ENCODE peak calls at places on chromosome 14, in ten cellular contexts. S, W, U, Q, O, E, F, D, J and P are unnamed samples.

GRCh38 chr14:33455998-33456397 is 494.9 kb downstream of the EGLN3 start:
- DNase-seq in S (no peak), W (no peak), U (no peak), Q (no peak), O (no peak), E (no peak), F (no peak), D (no peak), J (no peak), P (no peak)

GRCh38 chr14:21098134-21098891 is at the start of gene ZNF219:
- DNase-seq in S (peak), W (peak), U (peak), Q (peak), O (no peak), E (peak), F (peak), D (peak), J (peak), P (no peak)

GRCh38 chr14:73712540-73713141 is 1.5 kb downstream of the PNMA1 start:
- DNase-seq in S (no peak), W (no peak), U (no peak), Q (peak), O (no peak), E (peak), F (no peak), D (no peak), J (no peak), P (no peak)

GRCh38 chr14:30610719-30611388 is 11.3 kb upstream of the SCFD1 start:
- DNase-seq in S (no peak), W (peak), U (no peak), Q (peak), O (no peak), E (peak), F (no peak), D (peak), J (peak), P (no peak)

GRCh38 chr14:36773136-36773540 is 111.5 kb downstream of the PAX9 start:
- DNase-seq in S (no peak), W (peak), U (no peak), Q (peak), O (no peak), E (peak), F (no peak), D (no peak), J (no peak), P (no peak)

GRCh38 chr14:89190779-89191513 is 226.1 kb downstream of the FOXN3 start:
- DNase-seq in S (no peak), W (no peak), U (no peak), Q (no peak), O (no peak), E (no peak), F (no peak), D (no peak), J (no peak), P (no peak)

GRCh38 chr14:88002421-88002820 is 2.5 kb upstream of the GPR65 start:
- DNase-seq in S (no peak), W (no peak), U (no peak), Q (peak), O (no peak), E (no peak), F (peak), D (no peak), J (no peak), P (no peak)

GRCh38 chr14:81801921-81802320 is 268.3 kb upstream of the SEL1L start:
- DNase-seq in S (no peak), W (no peak), U (no peak), Q (no peak), O (no peak), E (no peak), F (no peak), D (no peak), J (no peak), P (no peak)

GRCh38 chr14:71610149-71610548 is 322.1 kb upstream of the RGS6 start:
- DNase-seq in S (no peak), W (no peak), U (no peak), Q (no peak), O (no peak), E (no peak), F (no peak), D (no peak), J (no peak), P (no peak)

GRCh38 chr14:72986214-72986613 is 40.7 kb downstream of the ZFYVE1 start:
- DNase-seq in S (no peak), W (no peak), U (no peak), Q (no peak), O (no peak), E (no peak), F (no peak), D (no peak), J (no peak), P (no peak)

GRCh38 chr14:103854822-103855733 is 7.7 kb upstream of the PPP1R13B start:
- DNase-seq in S (peak), W (no peak), U (peak), Q (no peak), O (no peak), E (no peak), F (no peak), D (no peak), J (no peak), P (no peak)

DNA sequence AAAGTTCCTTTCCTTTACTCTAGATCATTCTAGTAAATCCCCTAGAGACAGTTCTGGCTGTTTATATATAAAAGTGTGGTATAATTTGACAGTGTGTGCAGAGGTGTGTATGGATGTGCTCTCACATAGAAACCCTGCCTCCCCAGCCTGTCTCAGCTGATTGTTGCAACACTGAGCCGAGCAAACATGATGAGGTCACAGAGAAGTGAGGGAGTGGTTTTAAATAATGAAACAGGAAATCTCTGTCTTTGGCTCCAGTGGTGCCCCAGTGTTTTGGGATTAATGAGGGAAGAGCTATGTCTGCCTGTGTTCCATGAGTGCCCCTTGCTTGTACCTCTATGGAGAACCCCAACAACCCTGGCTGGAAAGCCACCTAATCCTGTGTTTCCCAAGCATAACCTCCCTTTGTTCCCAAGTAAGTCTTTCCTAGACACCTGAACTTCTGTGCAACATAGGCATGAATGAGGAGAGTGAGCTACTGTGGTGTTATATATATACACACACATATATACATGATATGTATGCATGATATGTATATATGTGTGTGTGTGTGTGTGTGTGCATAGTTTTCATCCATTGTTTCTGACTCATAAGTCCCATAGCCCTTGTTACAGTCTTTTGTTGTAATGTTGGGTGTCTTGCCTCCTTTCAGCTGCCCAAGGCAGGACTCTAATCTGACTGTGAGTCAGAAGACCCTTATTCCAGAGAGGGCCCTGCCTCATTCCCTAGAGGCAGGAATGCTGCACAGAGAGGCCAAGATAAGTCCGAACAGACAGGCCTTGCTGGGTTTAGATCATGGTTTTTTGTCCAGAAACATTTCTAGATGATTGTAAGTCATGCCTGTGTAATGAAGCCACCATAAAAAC is 18.0 kb downstream of the TRAF3 start:
- DNase-seq in S (peak), W (peak), U (peak), Q (peak), O (no peak), E (peak), F (peak), D (peak), J (peak), P (no peak)
- TF ChIP-seq POLR2A in S (no peak), W (no peak), U (no peak), Q (no peak), O (no peak), E (no peak), F (no peak), D (no peak), J (no peak), P (no peak)

GRCh38 chr14:26026384-26026783 is 571.4 kb downstream of the NOVA1 start:
- DNase-seq in S (no peak), W (no peak), U (no peak), Q (no peak), O (no peak), E (no peak), F (no peak), D (no peak), J (no peak), P (no peak)

DNA sequence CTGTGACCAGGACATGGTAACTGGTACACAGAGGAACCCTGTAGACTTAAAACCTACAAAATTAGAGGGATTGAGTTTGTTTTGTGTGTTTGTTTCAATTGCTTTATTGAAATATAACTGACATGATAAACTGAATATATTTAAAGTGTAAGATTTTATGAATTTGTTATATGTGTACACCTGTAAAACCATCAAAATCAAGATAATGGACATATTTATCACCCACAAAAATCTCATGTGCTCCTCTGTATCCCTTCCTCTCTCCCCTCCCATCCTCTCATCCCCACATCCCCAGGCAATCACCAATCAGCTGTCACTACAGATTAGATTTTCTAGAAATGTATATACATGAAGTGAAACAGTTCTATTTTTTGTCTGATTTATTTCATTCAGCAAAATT is 565.5 kb downstream of the NOVA1 start:
- DNase-seq in S (no peak), W (no peak), U (no peak), Q (no peak), O (no peak), E (no peak), F (no peak), D (no peak), J (no peak), P (no peak)
- TF ChIP-seq POLR2A in S (no peak), W (no peak), U (no peak), Q (no peak), O (no peak), E (no peak), F (no peak), D (no peak), J (no peak), P (no peak)

GRCh38 chr14:76256545-76256944 is 104.8 kb downstream of the GPATCH2L start:
- DNase-seq in S (no peak), W (no peak), U (no peak), Q (no peak), O (no peak), E (no peak), F (no peak), D (no peak), J (no peak), P (no peak)

GRCh38 chr14:76260749-76261148 is 109.0 kb downstream of the GPATCH2L start:
- DNase-seq in S (no peak), W (no peak), U (no peak), Q (no peak), O (no peak), E (no peak), F (no peak), D (no peak), J (no peak), P (no peak)

GRCh38 chr14:76257111-76257803 is 105.5 kb downstream of the GPATCH2L start:
- DNase-seq in S (no peak), W (no peak), U (no peak), Q (peak), O (no peak), E (no peak), F (no peak), D (no peak), J (no peak), P (no peak)

GRCh38 chr14:76259029-76259735 is 107.5 kb downstream of the GPATCH2L start:
- DNase-seq in S (no peak), W (no peak), U (no peak), Q (no peak), O (no peak), E (no peak), F (no peak), D (no peak), J (no peak), P (no peak)

DNA sequence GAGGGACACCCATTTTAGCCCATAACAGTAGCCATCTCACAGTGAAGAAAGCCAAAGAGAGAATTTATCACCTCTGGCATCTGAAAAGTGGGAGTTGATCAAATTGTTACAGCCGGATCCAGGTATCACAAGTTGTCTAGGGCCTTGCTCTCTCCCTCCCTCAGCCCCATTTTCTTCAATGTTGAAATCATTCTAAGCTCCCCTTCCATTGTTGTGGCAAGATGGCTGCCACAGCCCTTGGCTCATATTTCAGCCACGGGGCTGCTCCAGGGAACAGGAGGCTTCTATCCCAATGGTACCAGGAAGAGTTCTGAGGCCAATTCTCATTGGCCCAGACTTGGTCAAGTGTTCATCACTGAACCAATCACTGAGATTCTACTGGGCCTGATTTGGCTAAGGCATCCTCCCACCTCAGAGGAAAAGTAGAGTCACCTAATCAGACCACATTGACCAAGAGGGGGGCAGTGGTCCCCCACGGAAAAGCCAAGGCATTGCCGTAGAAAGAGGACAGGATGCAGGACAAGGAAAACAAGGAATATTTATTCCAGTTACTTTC is 106.2 kb downstream of the GPATCH2L start:
- DNase-seq in S (no peak), W (no peak), U (no peak), Q (no peak), O (no peak), E (no peak), F (no peak), D (no peak), J (no peak), P (no peak)
- TF ChIP-seq POLR2A in S (no peak), W (no peak), U (no peak), Q (no peak), O (no peak), E (no peak), F (no peak), D (no peak), J (no peak), P (no peak)

GRCh38 chr14:50943943-50944646 is at the start of gene PYGL:
- DNase-seq in S (peak), W (peak), U (no peak), Q (peak), O (peak), E (peak), F (peak), D (peak), J (peak), P (peak)
- TF ChIP-seq POLR2A in S (no peak), W (peak), U (no peak), Q (peak), O (peak), E (peak), F (no peak), D (no peak), J (peak), P (no peak)

DNA sequence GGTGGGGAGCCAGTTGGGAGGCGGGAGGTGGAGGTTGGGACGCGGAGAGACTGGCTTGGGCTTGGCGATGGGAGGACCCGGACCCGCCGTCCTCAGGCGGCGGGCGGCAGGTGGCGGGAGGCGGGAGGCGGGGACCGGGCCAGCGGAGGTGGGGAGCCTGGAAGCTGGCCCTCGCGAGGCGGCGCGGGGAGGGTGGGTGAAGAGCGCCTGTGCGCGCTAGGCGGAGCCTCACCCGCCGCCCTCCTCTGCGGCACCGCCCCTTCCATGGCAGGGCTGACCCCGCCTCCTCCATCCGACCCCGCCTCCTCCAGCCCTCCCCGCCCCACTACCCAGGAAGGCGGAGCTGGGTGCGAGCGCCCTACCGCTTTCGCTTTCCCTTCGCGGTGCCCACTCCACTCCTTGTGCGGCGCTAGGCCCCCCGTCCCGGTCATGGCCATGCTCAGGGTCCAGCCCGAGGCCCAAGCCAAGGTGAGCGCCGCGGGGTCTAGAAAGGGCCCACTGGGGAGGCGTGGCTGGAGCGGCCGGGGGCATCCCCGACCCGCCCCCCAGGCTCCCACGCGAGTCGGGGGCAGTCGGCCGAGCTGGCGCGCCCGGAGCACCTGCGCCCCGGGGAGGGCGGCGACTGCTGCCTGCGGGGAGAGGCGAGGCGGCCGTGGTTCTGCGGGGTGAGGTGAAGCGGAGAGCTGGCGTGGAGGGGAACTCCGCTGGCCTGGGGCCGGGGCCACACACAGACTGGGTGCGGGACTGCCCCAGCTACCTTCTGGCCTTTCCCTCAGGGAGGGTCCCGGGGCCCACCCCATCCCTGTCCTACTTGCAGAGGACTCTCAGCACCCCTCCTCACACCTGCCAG is at the start of gene PSME1:
- DNase-seq in S (peak), W (peak), U (peak), Q (peak), O (peak), E (peak), F (peak), D (peak), J (peak), P (peak)
- TF ChIP-seq POLR2A in S (no peak), W (peak), U (no peak), Q (peak), O (peak), E (no peak), F (peak), D (peak), J (peak), P (peak)

DNA sequence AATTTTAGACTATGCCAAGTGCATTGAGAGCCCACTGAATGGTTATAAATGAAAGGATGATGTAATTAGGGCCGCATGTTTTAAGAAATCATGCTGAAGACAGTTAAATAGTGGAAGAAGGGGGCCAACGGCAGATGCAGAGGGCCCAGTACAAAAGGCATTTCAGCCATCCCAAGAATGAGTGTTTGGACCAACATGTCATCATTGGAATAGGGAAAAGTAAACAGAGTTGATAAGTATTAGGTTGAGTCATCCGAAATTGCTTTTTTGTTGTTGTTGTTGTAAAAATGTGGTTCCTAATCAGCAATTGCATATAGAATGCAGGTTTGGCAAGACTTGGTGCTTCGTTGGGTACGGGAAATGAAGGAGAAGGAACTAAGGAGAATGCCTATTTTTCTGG is 29.5 kb downstream of the BMP4 start:
- DNase-seq in S (no peak), W (no peak), U (no peak), Q (no peak), O (no peak), E (peak), F (no peak), D (no peak), J (no peak), P (no peak)
- TF ChIP-seq POLR2A in S (no peak), W (no peak), U (no peak), Q (no peak), O (no peak), E (no peak), F (no peak), D (no peak), J (no peak), P (no peak)

DNA sequence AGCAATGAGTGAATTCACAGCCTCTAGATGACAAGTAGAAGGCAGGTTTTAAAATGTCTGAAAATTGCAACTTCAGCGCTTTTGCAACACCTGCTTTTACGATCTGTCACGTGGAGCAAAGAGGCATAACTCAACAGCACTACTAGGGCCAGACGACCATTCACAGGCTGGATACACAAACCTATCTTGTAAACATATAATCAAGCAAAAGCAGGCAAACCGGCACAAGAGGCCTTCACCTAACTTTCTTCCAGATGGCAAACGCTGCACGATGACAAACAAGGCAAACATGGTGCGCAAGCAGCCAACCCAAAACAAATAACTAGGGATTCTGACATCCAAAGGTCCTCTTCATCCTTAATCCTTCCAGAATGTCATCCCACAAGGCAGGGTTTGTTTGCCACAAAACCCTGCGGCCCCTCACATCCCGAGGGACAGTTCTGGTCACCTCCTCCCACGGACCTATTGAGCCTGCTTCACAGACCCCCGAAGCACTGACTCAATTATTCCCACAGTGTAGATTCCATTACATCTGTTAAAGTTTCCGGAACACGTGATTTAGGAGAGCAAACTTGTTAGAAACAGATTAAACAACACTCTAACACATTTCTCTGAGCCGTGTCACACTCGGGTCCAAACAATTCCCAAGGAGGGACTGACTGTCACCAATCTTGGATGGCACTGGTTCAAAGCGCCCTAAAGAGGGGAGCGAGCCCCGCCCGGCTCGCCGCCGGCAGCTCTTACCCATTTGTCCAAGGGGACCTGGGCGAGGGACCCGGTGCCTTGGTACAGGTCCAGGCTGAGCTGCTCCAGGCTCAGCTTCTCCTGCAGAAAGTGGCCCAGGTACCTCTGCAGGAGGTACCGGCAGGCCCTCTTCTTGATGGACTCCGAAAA is 823 bp downstream of the ATG2B start:
- DNase-seq in S (peak), W (peak), U (peak), Q (peak), O (peak), E (peak), F (peak), D (no peak), J (peak), P (peak)
- TF ChIP-seq POLR2A in S (no peak), W (no peak), U (no peak), Q (no peak), O (peak), E (peak), F (peak), D (no peak), J (peak), P (peak)

DNA sequence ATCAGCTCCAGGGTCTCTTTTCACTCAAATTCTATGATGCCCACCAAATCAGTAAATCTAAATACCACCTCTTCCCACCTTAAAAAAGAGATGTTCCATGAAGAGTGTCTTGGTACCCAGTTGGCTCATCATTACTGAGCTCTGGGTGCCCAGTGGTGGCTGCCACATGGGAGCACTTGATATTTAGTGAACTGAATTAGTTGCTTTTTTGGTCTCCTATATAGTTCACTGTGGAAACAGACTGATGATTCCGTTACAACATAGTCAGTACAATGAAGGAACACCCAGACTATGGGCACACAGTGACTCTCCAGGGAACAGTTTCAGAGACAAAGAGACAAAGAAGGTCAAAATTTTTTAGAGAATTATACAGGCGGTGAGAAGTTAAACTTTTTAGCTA is 14.7 kb upstream of the YY1 start:
- DNase-seq in S (no peak), W (no peak), U (no peak), Q (no peak), O (no peak), E (no peak), F (no peak), D (no peak), J (no peak), P (no peak)
- TF ChIP-seq POLR2A in S (no peak), W (no peak), U (no peak), Q (no peak), O (no peak), E (no peak), F (no peak), D (no peak), J (no peak), P (no peak)